ENCODE peak calls at places on chromosomes 7 and 10, in nine cellular contexts. One of them, this sample, is unnamed.

GRCh38 chr10:119025336-119025735 is 4.2 kb upstream of the NANOS1 start:
- DNase-seq in colonic mucosa: no peak
- DNase-seq in neural progenitor cell: no peak
- DNase-seq in frontal cortex: no peak
- DNase-seq in T-helper 2 cell: no peak
- DNase-seq in esophagus squamous epithelium: no peak
- DNase-seq in glutamatergic neuron: no peak
- DNase-seq in right atrium auricular region: peak
- DNase-seq in activated effector memory CD4-positive, alpha-beta T cell treated with anti-CD3 and anti-CD28 coated beads, Interleukin-2, amount 50 U/mL, for 16 hours: no peak
- DNase-seq in this sample: no peak

GRCh38 chr10:87068281-87068680 is 26.4 kb downstream of the GLUD1 start:
- DNase-seq in colonic mucosa: no peak
- DNase-seq in neural progenitor cell: no peak
- DNase-seq in frontal cortex: no peak
- DNase-seq in T-helper 2 cell: no peak
- DNase-seq in esophagus squamous epithelium: no peak
- DNase-seq in glutamatergic neuron: no peak
- DNase-seq in right atrium auricular region: no peak
- DNase-seq in activated effector memory CD4-positive, alpha-beta T cell treated with anti-CD3 and anti-CD28 coated beads, Interleukin-2, amount 50 U/mL, for 16 hours: no peak
- DNase-seq in this sample: no peak

GRCh38 chr10:124992462-124993344 is 50.8 kb downstream of the ZRANB1 start:
- DNase-seq in colonic mucosa: peak
- DNase-seq in neural progenitor cell: peak
- DNase-seq in frontal cortex: no peak
- DNase-seq in T-helper 2 cell: no peak
- DNase-seq in esophagus squamous epithelium: no peak
- DNase-seq in glutamatergic neuron: peak
- DNase-seq in right atrium auricular region: peak
- DNase-seq in activated effector memory CD4-positive, alpha-beta T cell treated with anti-CD3 and anti-CD28 coated beads, Interleukin-2, amount 50 U/mL, for 16 hours: no peak
- DNase-seq in this sample: no peak

GRCh38 chr10:49748006-49748405 is 14.1 kb downstream of the OGDHL start:
- DNase-seq in colonic mucosa: no peak
- DNase-seq in neural progenitor cell: no peak
- DNase-seq in frontal cortex: no peak
- DNase-seq in T-helper 2 cell: no peak
- DNase-seq in esophagus squamous epithelium: no peak
- DNase-seq in glutamatergic neuron: no peak
- DNase-seq in right atrium auricular region: peak
- DNase-seq in activated effector memory CD4-positive, alpha-beta T cell treated with anti-CD3 and anti-CD28 coated beads, Interleukin-2, amount 50 U/mL, for 16 hours: no peak
- DNase-seq in this sample: no peak

GRCh38 chr10:47311900-47312662 is 10.2 kb upstream of the GDF2 start:
- DNase-seq in colonic mucosa: peak
- DNase-seq in neural progenitor cell: peak
- DNase-seq in frontal cortex: peak
- DNase-seq in T-helper 2 cell: peak
- DNase-seq in esophagus squamous epithelium: peak
- DNase-seq in glutamatergic neuron: peak
- DNase-seq in right atrium auricular region: peak
- DNase-seq in activated effector memory CD4-positive, alpha-beta T cell treated with anti-CD3 and anti-CD28 coated beads, Interleukin-2, amount 50 U/mL, for 16 hours: peak
- DNase-seq in this sample: no peak

GRCh38 chr7:19677201-19677600 is 31.6 kb downstream of the POLR1F start:
- DNase-seq in colonic mucosa: no peak
- DNase-seq in neural progenitor cell: no peak
- DNase-seq in frontal cortex: no peak
- DNase-seq in T-helper 2 cell: no peak
- DNase-seq in esophagus squamous epithelium: no peak
- DNase-seq in glutamatergic neuron: no peak
- DNase-seq in right atrium auricular region: no peak
- DNase-seq in activated effector memory CD4-positive, alpha-beta T cell treated with anti-CD3 and anti-CD28 coated beads, Interleukin-2, amount 50 U/mL, for 16 hours: no peak
- DNase-seq in this sample: no peak

GRCh38 chr10:31823358-31823757 is 105.3 kb downstream of the ARHGAP12 start:
- DNase-seq in colonic mucosa: no peak
- DNase-seq in neural progenitor cell: no peak
- DNase-seq in frontal cortex: no peak
- DNase-seq in T-helper 2 cell: no peak
- DNase-seq in esophagus squamous epithelium: no peak
- DNase-seq in glutamatergic neuron: no peak
- DNase-seq in right atrium auricular region: no peak
- DNase-seq in activated effector memory CD4-positive, alpha-beta T cell treated with anti-CD3 and anti-CD28 coated beads, Interleukin-2, amount 50 U/mL, for 16 hours: no peak
- DNase-seq in this sample: no peak

GRCh38 chr10:34889004-34889869 is 74.1 kb upstream of the PARD3 start:
- DNase-seq in colonic mucosa: no peak
- DNase-seq in neural progenitor cell: no peak
- DNase-seq in frontal cortex: no peak
- DNase-seq in T-helper 2 cell: no peak
- DNase-seq in esophagus squamous epithelium: no peak
- DNase-seq in glutamatergic neuron: no peak
- DNase-seq in right atrium auricular region: no peak
- DNase-seq in activated effector memory CD4-positive, alpha-beta T cell treated with anti-CD3 and anti-CD28 coated beads, Interleukin-2, amount 50 U/mL, for 16 hours: no peak
- DNase-seq in this sample: no peak

GRCh38 chr10:30774281-30774680 is 144.7 kb upstream of the LYZL2 start:
- DNase-seq in colonic mucosa: no peak
- DNase-seq in neural progenitor cell: no peak
- DNase-seq in frontal cortex: no peak
- DNase-seq in T-helper 2 cell: no peak
- DNase-seq in esophagus squamous epithelium: no peak
- DNase-seq in glutamatergic neuron: no peak
- DNase-seq in right atrium auricular region: no peak
- DNase-seq in activated effector memory CD4-positive, alpha-beta T cell treated with anti-CD3 and anti-CD28 coated beads, Interleukin-2, amount 50 U/mL, for 16 hours: no peak
- DNase-seq in this sample: no peak

GRCh38 chr10:106504536-106504935 is 660.0 kb downstream of the SORCS1 start:
- DNase-seq in colonic mucosa: no peak
- DNase-seq in neural progenitor cell: no peak
- DNase-seq in frontal cortex: no peak
- DNase-seq in T-helper 2 cell: no peak
- DNase-seq in esophagus squamous epithelium: no peak
- DNase-seq in glutamatergic neuron: no peak
- DNase-seq in right atrium auricular region: no peak
- DNase-seq in activated effector memory CD4-positive, alpha-beta T cell treated with anti-CD3 and anti-CD28 coated beads, Interleukin-2, amount 50 U/mL, for 16 hours: no peak
- DNase-seq in this sample: no peak